ENCODE peak calls at places on chromosomes 13 and 19, in four cellular contexts. P, K, X and R are unnamed samples.

GRCh38 chr13:105333416-105333815 is 1202.0 kb downstream of the EFNB2 start:
- DNase-seq in P (no peak), K (no peak), X (no peak), R (no peak)

GRCh38 chr13:103403148-103403740 is 337.0 kb upstream of the SLC10A2 start:
- DNase-seq in P (no peak), K (no peak), X (no peak), R (peak)

GRCh38 chr19:8460516-8461298 is 15.9 kb downstream of the HNRNPM start:
- DNase-seq in P (no peak), K (no peak), X (no peak), R (no peak)

GRCh38 chr19:571127-571974 is 1.0 kb upstream of the BSG start:
- DNase-seq in P (no peak), K (peak), X (peak), R (peak)

GRCh38 chr13:112740502-112741131 is 50.8 kb downstream of the ATP11A start:
- DNase-seq in P (peak), K (no peak), X (peak), R (peak)

GRCh38 chr19:11096210-11096841 is 7.1 kb downstream of the LDLR start:
- DNase-seq in P (peak), K (peak), X (no peak), R (no peak)

GRCh38 chr13:113926301-113926761 is 47.5 kb downstream of the C13orf46 start:
- DNase-seq in P (peak), K (no peak), X (no peak), R (no peak)

GRCh38 chr13:93238711-93239110 is 12.1 kb downstream of the GPC6 start:
- DNase-seq in P (no peak), K (no peak), X (no peak), R (no peak)

GRCh38 chr13:30355405-30355741 is 48.0 kb upstream of the KATNAL1 start:
- DNase-seq in P (no peak), K (no peak), X (no peak), R (no peak)

GRCh38 chr13:43758834-43759233 is 27.9 kb downstream of the ENOX1 start:
- DNase-seq in P (no peak), K (peak), X (no peak), R (no peak)

GRCh38 chr13:71217827-71218226 is 649.2 kb downstream of the DACH1 start:
- DNase-seq in P (no peak), K (no peak), X (no peak), R (no peak)

GRCh38 chr19:35046461-35046860 is 4.9 kb downstream of the HPN start:
- DNase-seq in P (no peak), K (no peak), X (no peak), R (no peak)

GRCh38 chr19:42053037-42053935 is 16.7 kb downstream of the GRIK5 start:
- DNase-seq in P (peak), K (no peak), X (no peak), R (no peak)

GRCh38 chr13:108342369-108343289 is 73.1 kb downstream of the TNFSF13B start:
- DNase-seq in P (no peak), K (peak), X (no peak), R (no peak)

GRCh38 chr13:71304861-71305260 is 562.1 kb downstream of the DACH1 start:
- DNase-seq in P (no peak), K (no peak), X (no peak), R (no peak)

GRCh38 chr19:9941646-9942045 is 5.3 kb upstream of the OLFM2 start:
- DNase-seq in P (no peak), K (no peak), X (no peak), R (no peak)

GRCh38 chr19:3607398-3608078 is 863 bp upstream of the TBXA2R start:
- DNase-seq in P (peak), K (no peak), X (peak), R (no peak)

GRCh38 chr19:18364826-18365528 is 21.0 kb upstream of the GDF15 start:
- DNase-seq in P (no peak), K (no peak), X (peak), R (peak)

GRCh38 chr19:15443838-15444237 is 5.9 kb downstream of the WIZ start:
- DNase-seq in P (peak), K (no peak), X (no peak), R (no peak)

GRCh38 chr13:31908696-31909386 is 122.7 kb upstream of the FRY start:
- DNase-seq in P (no peak), K (no peak), X (no peak), R (no peak)

GRCh38 chr19:58046856-58047255 is 12.2 kb upstream of the ZNF135 start:
- DNase-seq in P (no peak), K (no peak), X (no peak), R (no peak)

GRCh38 chr13:32261567-32261966 is 53.6 kb downstream of the ZAR1L start:
- DNase-seq in P (peak), K (no peak), X (peak), R (peak)

GRCh38 chr13:73521291-73521626 is 462.5 kb downstream of the KLF5 start:
- DNase-seq in P (no peak), K (peak), X (no peak), R (no peak)

GRCh38 chr19:2922987-2923386 is 21.8 kb downstream of the ZNF77 start:
- DNase-seq in P (no peak), K (no peak), X (no peak), R (no peak)

GRCh38 chr13:50283017-50283416 is 267.8 kb downstream of the KCNRG start:
- DNase-seq in P (no peak), K (no peak), X (no peak), R (no peak)

GRCh38 chr19:3054972-3055740 is 7.1 kb downstream of the TLE5 start:
- DNase-seq in P (no peak), K (no peak), X (no peak), R (no peak)

GRCh38 chr19:35519291-35519690 is 5.8 kb upstream of the DMKN start:
- DNase-seq in P (no peak), K (no peak), X (no peak), R (no peak)

GRCh38 chr19:920051-920857 is 3.1 kb downstream of the KISS1R start:
- DNase-seq in P (no peak), K (peak), X (no peak), R (no peak)

GRCh38 chr13:34911159-34911558 is 30.9 kb upstream of the NBEA start:
- DNase-seq in P (no peak), K (no peak), X (no peak), R (no peak)

GRCh38 chr13:76697277-76697676 is 188.9 kb downstream of the KCTD12 start:
- DNase-seq in P (no peak), K (no peak), X (no peak), R (no peak)

GRCh38 chr13:111505175-111505777 is 184.8 kb downstream of the TEX29 start:
- DNase-seq in P (no peak), K (no peak), X (no peak), R (no peak)

GRCh38 chr19:33193864-33194362 is at the start of gene LRP3:
- DNase-seq in P (peak), K (no peak), X (peak), R (peak)

GRCh38 chr19:1132625-1133383 is 29.0 kb downstream of the GPX4 start:
- DNase-seq in P (no peak), K (peak), X (no peak), R (peak)

GRCh38 chr19:29837448-29837961 is 25.7 kb downstream of the CCNE1 start:
- DNase-seq in P (peak), K (peak), X (no peak), R (no peak)
- H3K4me3 ChIP-seq in P (no peak), K (peak), X (no peak), R (no peak)

GRCh38 chr13:26133851-26134250 is 82.0 kb upstream of the SHISA2 start:
- DNase-seq in P (no peak), K (no peak), X (no peak), R (no peak)

GRCh38 chr13:26132756-26133155 is 80.9 kb upstream of the SHISA2 start:
- DNase-seq in P (no peak), K (no peak), X (no peak), R (no peak)

GRCh38 chr13:26128676-26129075 is 76.9 kb upstream of the SHISA2 start:
- DNase-seq in P (no peak), K (no peak), X (no peak), R (no peak)

GRCh38 chr13:26133286-26133685 is 81.5 kb upstream of the SHISA2 start:
- DNase-seq in P (no peak), K (no peak), X (no peak), R (no peak)
- H3K4me3 ChIP-seq in P (no peak), K (no peak), X (no peak), R (no peak)

DNA sequence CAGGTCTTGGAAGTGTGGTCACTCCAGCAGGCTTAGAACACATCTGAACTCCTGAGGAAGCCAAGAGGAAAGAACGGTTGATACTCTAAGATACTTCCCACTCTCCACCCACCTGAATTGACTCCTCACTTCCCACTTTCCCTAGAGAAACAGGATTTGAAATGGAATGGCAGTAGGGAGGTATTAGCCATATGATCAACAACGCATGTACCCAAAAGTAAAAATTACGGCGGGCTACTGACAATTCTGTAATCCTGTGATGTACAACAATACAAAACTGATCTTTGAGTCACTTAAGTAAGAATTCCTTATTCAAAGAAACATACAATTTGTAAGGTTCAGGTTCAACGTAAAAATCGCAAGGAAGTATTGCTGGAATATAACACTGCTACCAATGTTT is 3.2 kb downstream of the SPRY2 start:
- DNase-seq in P (no peak), K (no peak), X (no peak), R (no peak)
- H3K4me3 ChIP-seq in P (peak), K (no peak), X (peak), R (no peak)

GRCh38 chr19:46954502-46955004 is 65.1 kb upstream of the NPAS1 start:
- DNase-seq in P (no peak), K (peak), X (no peak), R (no peak)

GRCh38 chr19:46958542-46958941 is 61.1 kb upstream of the NPAS1 start:
- DNase-seq in P (no peak), K (no peak), X (no peak), R (no peak)

GRCh38 chr19:46953955-46954501 is 65.6 kb upstream of the NPAS1 start:
- DNase-seq in P (no peak), K (peak), X (no peak), R (no peak)

GRCh38 chr19:46955114-46955812 is 64.4 kb upstream of the NPAS1 start:
- DNase-seq in P (no peak), K (peak), X (no peak), R (no peak)

GRCh38 chr19:46955813-46956371 is 63.7 kb upstream of the NPAS1 start:
- DNase-seq in P (no peak), K (no peak), X (no peak), R (no peak)
- H3K4me3 ChIP-seq in P (no peak), K (peak), X (no peak), R (no peak)

GRCh38 chr19:36973844-36974195 is 57.7 kb downstream of the ZNF568 start:
- DNase-seq in P (no peak), K (no peak), X (no peak), R (no peak)

GRCh38 chr19:36973021-36973843 is 57.1 kb downstream of the ZNF568 start:
- DNase-seq in P (peak), K (no peak), X (peak), R (peak)

DNA sequence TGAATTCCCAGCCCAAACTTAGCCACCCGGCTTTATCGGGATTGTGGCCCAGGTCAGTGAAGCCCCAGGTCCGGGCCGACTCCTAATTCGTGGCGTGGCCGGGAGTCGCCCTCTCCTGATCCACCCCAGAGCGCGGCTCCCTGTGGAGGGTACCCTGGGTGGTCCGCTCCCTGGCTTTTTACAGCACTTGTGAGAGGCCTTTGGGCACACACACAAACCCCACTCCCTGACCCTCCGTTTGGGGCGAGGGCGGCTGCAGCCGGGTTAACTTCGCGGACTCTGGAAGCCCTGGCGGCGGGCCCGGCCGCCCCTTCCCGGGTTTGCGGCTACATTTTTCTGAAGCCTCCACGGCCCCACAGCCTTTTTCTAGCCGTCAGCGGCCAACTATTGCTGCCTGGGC is 56.5 kb downstream of the ZNF568 start:
- DNase-seq in P (no peak), K (no peak), X (no peak), R (peak)
- H3K4me3 ChIP-seq in P (peak), K (no peak), X (peak), R (peak)

DNA sequence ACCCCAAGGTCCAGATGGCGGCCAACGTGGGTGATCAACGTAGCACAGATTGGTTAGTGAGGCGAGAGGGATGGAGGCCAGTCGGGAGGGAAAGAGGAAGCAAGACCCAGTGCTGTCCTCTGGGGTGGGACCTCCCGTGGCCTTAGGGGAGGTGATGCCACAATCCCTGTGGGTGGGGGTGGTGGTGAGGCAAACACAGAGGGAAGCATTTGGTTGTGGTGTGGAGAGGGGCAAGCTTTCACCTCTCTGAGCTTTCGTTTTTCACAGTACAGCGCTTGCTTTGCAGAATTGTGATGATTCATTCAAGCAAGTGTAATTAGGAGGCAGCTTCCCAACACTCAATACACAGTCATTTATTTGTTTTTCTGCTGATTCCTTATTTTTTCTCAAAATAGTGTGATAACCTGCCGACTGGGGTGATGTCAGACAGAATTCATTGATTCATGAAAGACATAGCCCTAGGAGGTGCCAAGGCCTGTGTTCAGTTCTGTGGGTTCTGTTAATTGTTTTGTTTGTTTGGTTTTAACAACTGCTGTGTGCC is 2.4 kb downstream of the LENG8 start:
- DNase-seq in P (no peak), K (no peak), X (no peak), R (no peak)
- H3K4me3 ChIP-seq in P (peak), K (no peak), X (no peak), R (no peak)

GRCh38 chr13:45799451-45799850 is 52.1 kb downstream of the SIAH3 start:
- DNase-seq in P (no peak), K (no peak), X (no peak), R (no peak)
- H3K4me3 ChIP-seq in P (no peak), K (no peak), X (no peak), R (no peak)